ENCODE peak calls at places on chromosome 14, in four cellular contexts. X is WERI-Rb-1, E is aorta, N is T-helper 2 cell. D is an unnamed sample.

GRCh38 chr14:23185046-23185445 is 1.6 kb upstream of the SLC7A8 start:
- DNase-seq in X (no peak), E (no peak), N (no peak), D (no peak)

GRCh38 chr14:102050625-102051024 is 36.2 kb downstream of the HSP90AA1 start:
- DNase-seq in E (no peak), X (no peak), N (no peak), D (peak; percentile 53)

GRCh38 chr14:105060751-105061427 is 4.3 kb downstream of the GPR132 start:
- DNase-seq in N (no peak), X (no peak), E (no peak), D (peak; percentile 85)

GRCh38 chr14:105888784-105889665 is 362.6 kb downstream of the TMEM121 start:
- DNase-seq in X (no peak), N (peak; percentile 2), E (peak; percentile 62), D (peak; percentile 42)

GRCh38 chr14:22112004-22112403 is 438.4 kb upstream of the OR4E1 start:
- DNase-seq in E (no peak), X (peak; percentile 7), N (peak; percentile 10), D (no peak)

GRCh38 chr14:32637582-32637981 is 301.1 kb upstream of the NPAS3 start:
- DNase-seq in E (no peak), N (no peak), X (no peak), D (no peak)

GRCh38 chr14:72439707-72440106 is 454.2 kb downstream of the DPF3 start:
- DNase-seq in E (no peak), N (no peak), X (no peak), D (no peak)

GRCh38 chr14:56219666-56220413 is 101.6 kb downstream of the PELI2 start:
- DNase-seq in E (no peak), X (no peak), N (no peak), D (no peak)

GRCh38 chr14:55339770-55340169 is 68.5 kb downstream of the FBXO34 start:
- DNase-seq in X (no peak), E (no peak), N (no peak), D (no peak)

GRCh38 chr14:100292301-100292775 is 13.9 kb downstream of the SLC25A29 start:
- DNase-seq in N (no peak), X (no peak), E (peak; percentile 61), D (peak; percentile 79)

GRCh38 chr14:69501362-69501964 is 16.9 kb downstream of the PLEKHD1 start:
- DNase-seq in E (no peak), X (no peak), N (no peak), D (peak; percentile 45)

D was measured in kidney.